ENCODE peak calls at places on chromosome 11, in five cellular contexts. B is endothelial cell of umbilical vein, D is breast epithelium, K is transverse colon, T is GM12891. C is an unnamed sample.

GRCh38 chr11:130215531-130216220 is 56.1 kb downstream of the ST14 start:
- DNase-seq in B (no peak), D (no peak), K (peak), T (no peak), C (no peak)

GRCh38 chr11:62497132-62497915 is 49.3 kb downstream of the AHNAK start:
- DNase-seq in B (peak), D (no peak), K (peak), T (no peak), C (no peak)

GRCh38 chr11:17846852-17847453 is 112.4 kb downstream of the KCNC1 start:
- DNase-seq in B (no peak), D (no peak), K (no peak), T (no peak), C (no peak)

GRCh38 chr11:59707371-59707770 is 6.3 kb downstream of the OR10V1 start:
- DNase-seq in B (no peak), D (no peak), K (no peak), T (no peak), C (no peak)

GRCh38 chr11:3165916-3166267 is 782 bp upstream of the OSBPL5 start:
- DNase-seq in B (no peak), D (no peak), K (peak), T (no peak), C (no peak)

GRCh38 chr11:66068923-66069714 is 953 bp upstream of the PACS1 start:
- DNase-seq in B (peak), D (no peak), K (peak), T (no peak), C (no peak)

GRCh38 chr11:8749202-8749601 is 66.6 kb downstream of the RPL27A start:
- DNase-seq in B (no peak), D (no peak), K (peak), T (no peak), C (no peak)

GRCh38 chr11:132942611-132943324 is 589.5 kb downstream of the OPCML start:
- DNase-seq in B (no peak), D (no peak), K (no peak), T (no peak), C (no peak)

GRCh38 chr11:100719362-100719761 is 32.3 kb downstream of the ARHGAP42 start:
- DNase-seq in B (no peak), D (no peak), K (no peak), T (no peak), C (no peak)

GRCh38 chr11:118883368-118884071 is at the start of gene CXCR5:
- DNase-seq in B (no peak), D (no peak), K (peak), T (no peak), C (no peak)

GRCh38 chr11:57514538-57515331 is 767 bp downstream of the SLC43A1 start:
- DNase-seq in B (peak), D (no peak), K (peak), T (peak), C (peak)

GRCh38 chr11:12827929-12828812 is 153.9 kb downstream of the TEAD1 start:
- DNase-seq in B (peak), D (peak), K (peak), T (no peak), C (no peak)
- TF ChIP-seq POLR2A in B (peak), D (no peak), K (peak), T (no peak), C (peak)

GRCh38 chr11:77589521-77590193 is at the start of gene AQP11:
- DNase-seq in B (peak), D (peak), K (peak), T (peak), C (peak)
- TF ChIP-seq POLR2AphosphoS5 in B (peak), D (no peak), K (peak), T (no peak), C (peak)

GRCh38 chr11:1389932-1390587 is at the start of gene BRSK2:
- DNase-seq in B (no peak), D (no peak), K (no peak), T (no peak), C (no peak)

GRCh38 chr11:1390603-1391164 is 950 bp downstream of the BRSK2 start:
- DNase-seq in B (no peak), D (no peak), K (no peak), T (no peak), C (no peak)

GRCh38 chr11:1387961-1388762 is 1.6 kb upstream of the BRSK2 start:
- DNase-seq in B (no peak), D (no peak), K (peak), T (no peak), C (no peak)

GRCh38 chr11:1388763-1389102 is 1.0 kb upstream of the BRSK2 start:
- DNase-seq in B (no peak), D (no peak), K (no peak), T (no peak), C (no peak)

GRCh38 chr11:1389103-1389931 is 417 bp upstream of the BRSK2 start:
- DNase-seq in B (peak), D (peak), K (peak), T (peak), C (peak)
- TF ChIP-seq POLR2A in B (no peak), D (no peak), K (no peak), T (no peak), C (no peak)

GRCh38 chr11:64864473-64865285 is 13.7 kb downstream of the EHD1 start:
- DNase-seq in B (peak), D (no peak), K (peak), T (no peak), C (no peak)

GRCh38 chr11:64863381-64864060 is 14.9 kb downstream of the EHD1 start:
- DNase-seq in B (no peak), D (no peak), K (no peak), T (no peak), C (no peak)

GRCh38 chr11:64864135-64864472 is 14.3 kb downstream of the EHD1 start:
- DNase-seq in B (no peak), D (no peak), K (no peak), T (no peak), C (no peak)

GRCh38 chr11:64866173-64866491 is 12.3 kb downstream of the EHD1 start:
- DNase-seq in B (no peak), D (no peak), K (no peak), T (no peak), C (no peak)

GRCh38 chr11:64865286-64866172 is 12.9 kb downstream of the EHD1 start:
- DNase-seq in B (no peak), D (no peak), K (no peak), T (no peak), C (no peak)
- TF ChIP-seq POLR2AphosphoS5 in B (no peak), D (no peak), K (peak), T (peak), C (peak)

GRCh38 chr11:94546886-94547285 is 3.2 kb downstream of the FUT4 start:
- DNase-seq in B (no peak), D (no peak), K (peak), T (no peak), C (no peak)

GRCh38 chr11:94544832-94545640 is 1.3 kb downstream of the FUT4 start:
- DNase-seq in B (no peak), D (no peak), K (peak), T (no peak), C (no peak)

GRCh38 chr11:94545641-94546470 is 2.1 kb downstream of the FUT4 start:
- DNase-seq in B (no peak), D (no peak), K (no peak), T (no peak), C (no peak)

GRCh38 chr11:94544582-94544831 is 786 bp downstream of the FUT4 start:
- DNase-seq in B (no peak), D (no peak), K (peak), T (no peak), C (no peak)

DNA sequence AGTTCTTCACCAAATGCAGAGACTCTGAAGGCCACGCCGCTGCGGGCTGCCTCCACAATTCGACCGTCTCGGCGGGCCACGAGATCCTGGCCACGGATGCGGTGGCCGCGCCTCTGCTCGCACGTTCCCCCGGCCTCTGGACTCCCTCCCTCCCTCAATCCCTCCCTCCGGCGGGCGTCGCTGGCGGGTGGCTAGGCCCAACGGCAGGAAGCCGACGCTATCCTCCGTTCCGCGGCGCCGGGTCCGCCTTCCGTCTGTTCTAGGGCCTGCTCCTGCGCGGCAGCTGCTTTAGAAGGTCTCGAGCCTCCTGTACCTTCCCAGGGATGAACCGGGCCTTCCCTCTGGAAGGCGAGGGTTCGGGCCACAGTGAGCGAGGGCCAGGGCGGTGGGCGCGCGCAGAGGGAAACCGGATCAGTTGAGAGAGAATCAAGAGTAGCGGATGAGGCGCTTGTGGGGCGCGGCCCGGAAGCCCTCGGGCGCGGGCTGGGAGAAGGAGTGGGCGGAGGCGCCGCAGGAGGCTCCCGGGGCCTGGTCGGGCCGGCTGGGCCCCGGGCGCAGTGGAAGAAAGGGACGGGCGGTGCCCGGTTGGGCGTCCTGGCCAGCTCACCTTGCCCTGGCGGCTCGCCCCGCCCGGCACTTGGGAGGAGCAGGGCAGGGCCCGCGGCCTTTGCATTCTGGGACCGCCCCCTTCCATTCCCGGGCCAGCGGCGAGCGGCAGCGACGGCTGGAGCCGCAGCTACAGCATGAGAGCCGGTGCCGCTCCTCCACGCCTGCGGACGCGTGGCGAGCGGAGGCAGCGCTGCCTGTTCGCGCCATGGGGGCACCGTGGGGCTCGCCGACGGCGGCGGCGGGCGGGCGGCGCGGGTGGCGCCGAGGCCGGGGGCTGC is at the start of gene FUT4:
- DNase-seq in B (peak), D (peak), K (peak), T (peak), C (peak)
- TF ChIP-seq POLR2A in B (peak), D (peak), K (peak), T (no peak), C (peak)

GRCh38 chr11:12110201-12110713 is at the start of gene MICAL2:
- DNase-seq in B (peak), D (peak), K (peak), T (peak), C (peak)
- TF ChIP-seq POLR2AphosphoS5 in B (peak), D (peak), K (peak), T (no peak), C (no peak)

DNA sequence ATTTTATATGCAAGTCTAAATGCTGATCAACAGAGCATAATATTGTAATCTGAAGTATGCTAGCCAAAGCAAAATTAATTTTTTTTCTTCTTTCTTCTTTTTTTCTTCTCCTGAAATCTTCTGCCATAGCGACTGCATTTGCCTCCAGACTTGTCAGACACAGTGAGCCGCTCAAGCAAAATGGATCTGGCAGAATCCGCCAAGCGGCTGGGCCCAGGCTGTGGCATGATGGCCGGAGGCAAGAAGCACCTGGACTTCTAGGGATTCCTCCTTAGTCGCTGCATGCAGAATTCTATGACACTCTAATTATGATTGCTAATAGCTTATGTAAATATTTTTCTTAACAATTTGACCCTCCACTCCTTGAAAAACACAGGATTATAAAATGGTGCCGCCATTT is 27.9 kb downstream of the PAX6 start:
- DNase-seq in B (no peak), D (no peak), K (no peak), T (no peak), C (no peak)
- TF ChIP-seq POLR2A in B (no peak), D (no peak), K (no peak), T (no peak), C (no peak)